ENCODE peak calls at places on chromosomes 7 and 10, in six cellular contexts. B, F, K, R, C and J are unnamed samples.

GRCh38 chr10:48551796-48552591 is 52.9 kb downstream of the ARHGAP22 start:
- DNase-seq in B (no peak), F (peak; percentile 40), K (peak; percentile 29), R (peak; percentile 54), C (peak; percentile 59), J (peak; percentile 79)

GRCh38 chr7:15086171-15086745 is 183.7 kb upstream of the DGKB start:
- DNase-seq in B (no peak), F (no peak), K (no peak), R (no peak), C (no peak), J (no peak)

GRCh38 chr10:93703066-93703465 is 674 bp upstream of the FRA10AC1 start:
- DNase-seq in B (no peak), F (no peak), K (no peak), R (no peak), C (no peak), J (peak; percentile 18)

GRCh38 chr7:111485981-111486380 is 76.3 kb downstream of the IMMP2L start:
- DNase-seq in B (no peak), F (no peak), K (no peak), R (no peak), C (no peak), J (no peak)

GRCh38 chr7:135697276-135698049 is 30.5 kb downstream of the SLC13A4 start:
- DNase-seq in B (no peak), F (no peak), K (no peak), R (no peak), C (no peak), J (no peak)

GRCh38 chr10:103479135-103479534 is at the start of gene CALHM3:
- DNase-seq in B (no peak), F (no peak), K (no peak), R (no peak), C (no peak), J (no peak)

GRCh38 chr10:59060852-59061251 is 115.6 kb upstream of the PHYHIPL start:
- DNase-seq in B (no peak), F (no peak), K (no peak), R (no peak), C (no peak), J (no peak)

GRCh38 chr10:61791216-61791615 is 110.3 kb upstream of the ARID5B start:
- DNase-seq in B (no peak), F (peak; percentile 24), K (no peak), R (no peak), C (no peak), J (no peak)

GRCh38 chr10:92965314-92965713 is 95.3 kb upstream of the CYP26C1 start:
- DNase-seq in B (no peak), F (no peak), K (no peak), R (no peak), C (peak; percentile 53), J (peak; percentile 23)

GRCh38 chr7:105015631-105015965 is 1.6 kb downstream of the KMT2E start:
- DNase-seq in B (no peak), F (peak; percentile 48), K (no peak), R (peak; percentile 58), C (peak; percentile 58), J (no peak)

GRCh38 chr7:105012503-105013282 is 1.3 kb upstream of the KMT2E start:
- DNase-seq in B (peak; percentile 99), F (peak; percentile 98), K (peak; percentile 97), R (peak; percentile 100), C (peak; percentile 98), J (peak; percentile 97)

GRCh38 chr7:105014725-105015630 is 973 bp downstream of the KMT2E start:
- DNase-seq in B (peak; percentile 44), F (no peak), K (no peak), R (peak; percentile 69), C (peak; percentile 49), J (peak; percentile 37)

GRCh38 chr7:105013283-105013817 is 655 bp upstream of the KMT2E start:
- DNase-seq in B (peak; percentile 94), F (peak; percentile 93), K (peak; percentile 86), R (peak; percentile 95), C (peak; percentile 94), J (peak; percentile 86)

GRCh38 chr7:105013818-105014724 is at the start of gene KMT2E:
- DNase-seq in B (peak; percentile 89), F (peak; percentile 77), K (peak; percentile 65), R (peak; percentile 92), C (peak; percentile 92), J (peak; percentile 82)
- TF ChIP-seq CTCF in B (no peak), F (peak; percentile 23), K (no peak), R (peak; percentile 21), C (no peak), J (no peak)

DNA sequence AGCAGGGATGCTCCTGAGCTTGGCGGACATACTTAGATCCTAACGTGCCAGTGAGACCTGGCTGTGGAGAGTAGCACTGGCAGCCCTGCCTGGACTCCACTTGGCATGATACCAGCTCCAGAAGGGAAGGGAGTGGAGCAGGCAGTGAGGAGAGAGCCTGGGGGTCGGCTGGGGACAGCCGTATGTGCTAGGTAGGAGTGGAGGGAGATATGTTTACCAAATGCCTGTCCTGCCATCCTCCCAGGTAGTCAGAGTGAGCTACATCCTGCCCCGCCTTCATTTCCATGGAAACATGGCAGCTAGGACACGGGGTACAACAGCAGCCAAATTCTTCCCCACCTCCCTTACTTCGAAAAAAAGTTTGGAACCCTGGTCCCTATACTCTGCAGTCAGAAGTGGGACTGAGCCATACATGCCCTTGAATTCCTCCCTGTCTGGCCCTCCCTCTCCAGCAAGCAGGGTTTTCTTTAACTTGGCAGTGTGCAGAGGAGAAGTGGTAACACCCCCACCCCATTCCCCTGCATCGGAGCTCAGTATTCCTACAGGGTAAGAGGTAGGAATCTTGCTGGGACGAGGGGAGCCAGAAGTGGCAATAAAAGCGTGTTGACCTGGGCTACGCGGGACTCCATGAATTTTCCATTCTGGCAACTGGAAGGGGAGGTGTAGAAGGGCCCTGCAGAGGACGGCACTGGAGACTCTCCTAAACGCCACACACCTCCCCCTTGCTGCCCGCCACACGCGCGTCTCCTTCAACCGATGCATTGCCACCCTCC is 20.0 kb upstream of the SMO start:
- DNase-seq in B (no peak), F (no peak), K (no peak), R (no peak), C (peak; percentile 15), J (no peak)
- TF ChIP-seq CTCF in B (no peak), F (no peak), K (no peak), R (no peak), C (no peak), J (no peak)

GRCh38 chr10:110016957-110017514 is 9.3 kb downstream of the ADD3 start:
- DNase-seq in B (no peak), F (no peak), K (no peak), R (no peak), C (no peak), J (no peak)

GRCh38 chr10:110020265-110020664 is 12.5 kb downstream of the ADD3 start:
- DNase-seq in B (no peak), F (no peak), K (no peak), R (no peak), C (no peak), J (no peak)

GRCh38 chr10:110013615-110014293 is 6.0 kb downstream of the ADD3 start:
- DNase-seq in B (no peak), F (no peak), K (no peak), R (peak; percentile 46), C (no peak), J (no peak)

GRCh38 chr10:110017940-110018339 is 10.2 kb downstream of the ADD3 start:
- DNase-seq in B (no peak), F (no peak), K (no peak), R (no peak), C (no peak), J (no peak)

GRCh38 chr10:110016037-110016436 is 8.3 kb downstream of the ADD3 start:
- DNase-seq in B (peak; percentile 24), F (no peak), K (no peak), R (no peak), C (peak; percentile 29), J (no peak)
- TF ChIP-seq CTCF in B (no peak), F (peak; percentile 62), K (peak; percentile 20), R (no peak), C (peak; percentile 24), J (peak; percentile 17)

GRCh38 chr7:97405842-97406241 is 288.3 kb downstream of the SDHAF3 start:
- DNase-seq in B (no peak), F (no peak), K (no peak), R (no peak), C (no peak), J (no peak)
- TF ChIP-seq CTCF in B (no peak), F (no peak), K (no peak), R (no peak), C (no peak), J (no peak)